ENCODE peak calls at places on chromosomes 4 and X, in four cellular contexts. T, B, L and X are unnamed samples.

GRCh38 chr4:177308125-177308524 is 1.5 kb upstream of the NEIL3 start:
- DNase-seq in B (no peak), L (no peak), T (no peak), X (no peak)

GRCh38 chr4:106587558-106587957 is 219.0 kb upstream of the GIMD1 start:
- DNase-seq in T (no peak), B (no peak), L (no peak), X (no peak)

GRCh38 chr4:128553665-128554515 is 255.6 kb upstream of the JADE1 start:
- DNase-seq in T (no peak), B (no peak), L (no peak), X (no peak)

GRCh38 chrX:102697506-102697905 is 14.7 kb upstream of the GPRASP2 start:
- DNase-seq in L (no peak), B (no peak), T (no peak), X (no peak)

GRCh38 chrX:80423744-80424143 is 3.5 kb downstream of the TENT5D start:
- DNase-seq in L (no peak), T (no peak), B (no peak), X (peak)

GRCh38 chr4:24910504-24910903 is 2.3 kb downstream of the CCDC149 start:
- DNase-seq in T (no peak), L (no peak), B (no peak), X (no peak)

GRCh38 chr4:180798016-180798574 is 1445.1 kb upstream of the TENM3 start:
- DNase-seq in B (no peak), T (no peak), L (no peak), X (no peak)

GRCh38 chr4:154490589-154491340 is 834 bp downstream of the DCHS2 start:
- DNase-seq in T (peak), B (no peak), L (peak), X (no peak)

GRCh38 chr4:43242611-43243010 is 350.1 kb downstream of the GRXCR1 start:
- DNase-seq in T (no peak), B (no peak), L (no peak), X (no peak)

GRCh38 chr4:140607852-140608251 is 39.1 kb upstream of the UCP1 start:
- DNase-seq in B (no peak), L (no peak), T (no peak), X (no peak)

GRCh38 chr4:140612356-140612755 is 43.6 kb upstream of the UCP1 start:
- DNase-seq in L (no peak), B (no peak), T (no peak), X (no peak)

GRCh38 chr4:140611854-140612253 is 43.1 kb upstream of the UCP1 start:
- DNase-seq in L (no peak), B (no peak), T (no peak), X (no peak)

GRCh38 chr4:140604544-140604943 is 35.8 kb upstream of the UCP1 start:
- DNase-seq in L (no peak), B (no peak), T (no peak), X (no peak)

GRCh38 chr4:140609548-140610425 is 41.0 kb upstream of the UCP1 start:
- DNase-seq in B (no peak), L (no peak), T (peak), X (no peak)
- TF ChIP-seq CTCF in B (peak), L (peak), T (peak), X (peak)

GRCh38 chr4:2672700-2673099 is 83.4 kb downstream of the TNIP2 start:
- DNase-seq in L (no peak), T (no peak), B (no peak), X (no peak)

GRCh38 chr4:2672082-2672481 is 84.1 kb downstream of the TNIP2 start:
- DNase-seq in L (no peak), B (no peak), T (no peak), X (no peak)

GRCh38 chr4:2667428-2667827 is 88.7 kb downstream of the TNIP2 start:
- DNase-seq in B (no peak), L (no peak), T (no peak), X (no peak)

GRCh38 chr4:2671267-2671895 is 84.8 kb downstream of the TNIP2 start:
- DNase-seq in L (no peak), B (no peak), T (no peak), X (no peak)

GRCh38 chr4:2673157-2673556 is 83.0 kb downstream of the TNIP2 start:
- DNase-seq in B (no peak), T (no peak), L (no peak), X (no peak)
- TF ChIP-seq CTCF in B (no peak), T (no peak), L (no peak), X (no peak)

GRCh38 chrX:153381684-153382532 is 19.2 kb downstream of the PNMA6E start:
- DNase-seq in L (peak), T (no peak), B (no peak), X (peak)
- TF ChIP-seq CTCF in L (no peak), T (peak), B (no peak), X (no peak)

GRCh38 chrX:78098108-78098507 is 5.9 kb upstream of the PGK1 start:
- DNase-seq in T (no peak), L (no peak), B (no peak), X (no peak)

DNA sequence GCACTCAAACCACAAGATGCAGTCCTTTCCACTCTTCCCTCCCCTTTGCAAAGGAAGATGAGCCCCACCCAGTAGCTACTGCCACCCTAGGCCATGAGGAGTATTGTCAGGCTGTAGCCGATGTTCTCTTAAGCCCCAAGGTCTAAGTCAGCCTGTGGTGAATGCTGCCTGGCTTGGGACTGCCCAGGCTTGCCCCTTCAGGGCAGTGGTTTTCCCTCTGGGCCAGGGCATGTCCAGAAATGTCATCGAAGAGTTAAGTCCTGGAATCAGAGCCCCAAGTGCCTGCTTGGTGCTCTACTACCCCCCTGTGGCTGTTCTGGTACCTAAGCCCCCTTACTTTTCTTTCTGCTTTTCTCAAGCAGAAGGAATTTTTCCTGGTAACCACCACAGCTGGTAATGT is 11.8 kb upstream of the PGK1 start:
- DNase-seq in T (no peak), L (no peak), B (no peak), X (no peak)
- TF ChIP-seq CTCF in T (peak), L (no peak), B (no peak), X (no peak)

GRCh38 chr4:94373752-94374151 is 31.1 kb upstream of the HPGDS start:
- DNase-seq in T (no peak), B (no peak), L (no peak), X (no peak)

GRCh38 chr4:94372579-94372978 is 29.9 kb upstream of the HPGDS start:
- DNase-seq in T (no peak), L (no peak), B (no peak), X (no peak)

DNA sequence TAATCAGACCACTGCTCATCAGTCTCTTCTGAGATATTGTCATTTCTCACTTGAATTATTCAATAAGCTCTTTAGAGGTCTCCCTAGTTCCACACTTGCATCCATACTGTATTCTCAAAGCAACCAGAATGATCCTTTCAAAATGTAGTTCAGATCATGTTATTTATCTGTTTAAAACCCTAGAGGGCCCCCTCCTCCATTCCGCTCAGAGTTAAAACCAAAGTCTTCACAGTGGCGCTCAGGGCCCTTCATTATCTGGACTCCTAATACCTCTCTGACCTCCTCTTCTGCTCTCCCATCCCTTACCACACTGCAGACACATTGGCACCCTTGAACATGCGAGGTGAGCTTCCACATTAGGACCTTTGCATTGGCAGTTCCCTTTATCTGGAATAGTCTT is 32.7 kb upstream of the HPGDS start:
- DNase-seq in L (no peak), B (no peak), T (no peak), X (no peak)
- TF ChIP-seq CTCF in L (no peak), B (no peak), T (no peak), X (no peak)

GRCh38 chr4:41258783-41259182 is 2.1 kb downstream of the UCHL1 start:
- DNase-seq in L (peak), B (no peak), T (no peak), X (peak)
- TF ChIP-seq CTCF in L (peak), B (no peak), T (no peak), X (peak)

GRCh38 chrX:42143866-42144592 is 220.7 kb upstream of the CASK start:
- DNase-seq in T (no peak), B (no peak), L (no peak), X (no peak)

GRCh38 chrX:42135583-42136228 is 212.4 kb upstream of the CASK start:
- DNase-seq in L (no peak), B (no peak), T (no peak), X (no peak)

DNA sequence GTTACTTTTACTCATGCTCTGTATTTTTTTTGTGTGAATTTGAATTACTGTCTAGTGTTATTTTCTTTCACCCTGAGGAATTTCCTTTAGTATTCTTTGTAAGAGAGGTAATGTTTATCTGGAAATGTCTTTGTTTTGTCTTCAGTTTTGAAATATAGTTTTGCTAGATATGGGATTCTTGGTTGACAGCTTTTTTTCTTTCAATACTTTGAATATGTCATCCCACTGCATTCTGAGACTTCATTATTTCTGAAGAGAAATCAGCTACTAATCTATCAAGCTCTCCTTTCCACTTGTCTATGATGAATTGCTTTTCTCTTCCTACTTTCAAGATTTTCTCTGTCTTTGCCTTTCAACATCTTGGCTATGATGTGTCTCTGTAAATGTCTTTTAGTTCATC is 217.0 kb upstream of the CASK start:
- DNase-seq in T (no peak), B (no peak), L (no peak), X (no peak)
- TF ChIP-seq CTCF in T (no peak), B (no peak), L (no peak), X (no peak)

GRCh38 chr4:184253072-184253420 is 35.4 kb upstream of the ENPP6 start:
- DNase-seq in B (no peak), T (no peak), L (no peak), X (no peak)
- TF ChIP-seq CTCF in B (no peak), T (no peak), L (no peak), X (no peak)

DNA sequence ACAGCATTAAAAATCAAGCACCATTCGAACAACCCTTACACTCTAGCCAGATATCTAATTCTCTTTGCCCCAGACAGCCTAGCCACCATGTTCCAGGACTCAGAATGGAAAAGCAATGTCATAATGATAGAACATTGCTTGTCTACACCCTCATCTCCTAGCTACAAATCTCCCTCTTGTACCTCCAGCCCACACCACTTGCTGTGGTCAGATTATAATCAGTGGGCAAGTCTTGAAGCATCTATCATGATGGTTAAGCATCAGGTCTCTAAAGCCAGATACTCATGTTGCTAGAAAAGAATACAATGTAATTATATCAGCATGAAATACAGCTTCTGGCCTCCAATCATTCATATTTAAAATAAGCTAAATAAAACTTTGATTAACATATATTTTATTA is 268.3 kb downstream of the NPFFR2 start:
- DNase-seq in B (no peak), T (no peak), L (no peak), X (no peak)
- TF ChIP-seq CTCF in B (no peak), T (no peak), L (no peak), X (no peak)